ENCODE peak calls at places on chromosomes 6 and 20, in ten cellular contexts. N is endothelial cell of umbilical vein, E is HCT116, K is HepG2, B is WTC11, I is SK-N-SH, F is K562, W is GM12878, A is H1, T is A549. X is an unnamed sample.
A peak's percentile ranks its signal among the peaks of the same experiment; 100 is the strongest.

GRCh38 chr20:3766832-3767433 is 620 bp downstream of the ADISSP start:
- DNase-seq in N (no peak), E (no peak), K (no peak), B (no peak), I (no peak), F (peak; percentile 41), W (no peak), A (no peak), T (no peak), X (peak; percentile 36)

GRCh38 chr6:11497881-11498280 is 39.7 kb upstream of the TMEM170B start:
- DNase-seq in N (no peak), E (no peak), K (no peak), B (no peak), I (no peak), F (no peak), W (no peak), A (no peak), T (no peak), X (no peak)

GRCh38 chr20:47681977-47682812 is 103.1 kb downstream of the SULF2 start:
- DNase-seq in N (peak; percentile 54), E (no peak), K (peak; percentile 81), B (no peak), I (no peak), F (no peak), W (no peak), A (no peak), T (peak; percentile 43), X (no peak)

GRCh38 chr6:139923964-139924475 is 549.6 kb upstream of the CITED2 start:
- DNase-seq in N (no peak), E (no peak), K (no peak), B (no peak), I (no peak), F (no peak), W (no peak), A (no peak), T (no peak), X (no peak)

GRCh38 chr6:144659202-144659731 is 374.1 kb downstream of the UTRN start:
- DNase-seq in N (peak; percentile 25), E (no peak), K (peak; percentile 42), B (peak; percentile 39), I (peak; percentile 45), F (no peak), W (no peak), A (no peak), T (no peak), X (peak; percentile 73)

GRCh38 chr20:59939052-59939878 is 840 bp downstream of the PPP1R3D start:
- DNase-seq in N (no peak), E (no peak), K (no peak), B (peak; percentile 43), I (no peak), F (peak; percentile 30), W (no peak), A (peak; percentile 61), T (no peak), X (no peak)

GRCh38 chr6:6856538-6857523 is 250.9 kb upstream of the RREB1 start:
- DNase-seq in N (no peak), E (no peak), K (no peak), B (peak; percentile 38), I (peak; percentile 45), F (no peak), W (peak; percentile 71), A (peak; percentile 55), T (peak; percentile 33), X (peak; percentile 76)

GRCh38 chr6:11384531-11385309 is 152.3 kb upstream of the NEDD9 start:
- DNase-seq in N (no peak), E (no peak), K (no peak), B (no peak), I (no peak), F (no peak), W (no peak), A (no peak), T (no peak), X (no peak)

GRCh38 chr6:99341862-99342455 is 7.5 kb downstream of the FAXC start:
- DNase-seq in N (no peak), E (no peak), K (no peak), B (no peak), I (no peak), F (no peak), W (no peak), A (no peak), T (no peak), X (no peak)

GRCh38 chr6:155126727-155127439 is 131.8 kb downstream of the TIAM2 start:
- DNase-seq in N (peak; percentile 78), E (peak; percentile 93), K (peak; percentile 93), B (no peak), I (no peak), F (no peak), W (no peak), A (no peak), T (peak; percentile 72), X (peak; percentile 46)

GRCh38 chr6:628772-629171 is 28.1 kb downstream of the HUS1B start:
- DNase-seq in N (no peak), E (no peak), K (no peak), B (no peak), I (no peak), F (no peak), W (peak; percentile 5), A (no peak), T (no peak), X (no peak)

GRCh38 chr6:132063738-132064137 is 112.6 kb upstream of the CCN2 start:
- DNase-seq in N (peak; percentile 98), E (peak; percentile 80), K (peak; percentile 55), B (no peak), I (no peak), F (no peak), W (no peak), A (no peak), T (peak; percentile 73), X (no peak)

GRCh38 chr20:59047938-59048680 is 5.5 kb upstream of the PRELID3B start:
- DNase-seq in N (no peak), E (no peak), K (peak; percentile 67), B (no peak), I (no peak), F (no peak), W (no peak), A (no peak), T (peak; percentile 74), X (no peak)

GRCh38 chr6:51450248-51450957 is 631.7 kb downstream of the TFAP2B start:
- DNase-seq in N (no peak), E (no peak), K (no peak), B (no peak), I (no peak), F (no peak), W (peak; percentile 15), A (no peak), T (no peak), X (no peak)

GRCh38 chr6:79949235-79949634 is 1.9 kb upstream of the ELOVL4 start:
- DNase-seq in N (peak; percentile 53), E (peak; percentile 85), K (peak; percentile 79), B (peak; percentile 72), I (peak; percentile 49), F (peak; percentile 27), W (peak; percentile 7), A (peak; percentile 72), T (peak; percentile 85), X (peak; percentile 85)

GRCh38 chr6:126066068-126067048 is 80.0 kb downstream of the TRMT11 start:
- DNase-seq in N (no peak), E (no peak), K (no peak), B (no peak), I (no peak), F (no peak), W (no peak), A (no peak), T (no peak), X (no peak)

GRCh38 chr6:169970306-169970988 is 219.0 kb downstream of the ERMARD start:
- DNase-seq in N (no peak), E (no peak), K (no peak), B (no peak), I (peak; percentile 44), F (no peak), W (no peak), A (peak; percentile 43), T (no peak), X (no peak)
- TF ChIP-seq MAX in N (no peak), E (no peak), K (no peak), B (no peak), I (no peak), F (no peak), W (no peak), A (no peak), T (no peak), X (no peak)

DNA sequence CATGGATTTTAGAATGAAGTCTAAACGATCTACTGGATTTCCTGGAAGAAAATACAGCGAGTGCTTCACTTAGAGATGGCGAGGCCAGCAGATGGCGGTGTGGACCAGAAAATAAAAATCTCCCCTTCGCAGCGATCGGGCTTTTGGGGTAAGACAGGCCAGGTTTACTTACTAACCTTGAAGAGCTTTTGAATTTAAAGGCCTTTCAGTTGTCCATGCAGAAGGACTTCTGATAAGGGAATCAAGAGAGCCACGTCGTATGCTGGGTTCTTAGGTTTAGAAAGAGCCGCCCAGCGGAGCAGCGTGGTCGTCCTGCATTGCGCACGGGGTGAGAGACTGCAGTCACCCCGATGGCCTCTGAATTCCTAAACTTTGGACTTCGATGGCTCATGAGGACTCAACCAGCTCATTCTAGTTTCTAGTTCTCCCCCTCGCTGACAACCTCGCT is 125.2 kb upstream of the RALGAPA2 start:
- DNase-seq in N (peak; percentile 59), E (peak; percentile 38), K (peak; percentile 60), B (peak; percentile 68), I (peak; percentile 63), F (peak; percentile 30), W (no peak), A (peak; percentile 78), T (peak; percentile 59), X (peak; percentile 76)
- TF ChIP-seq CTCF in N (peak; percentile 64), E (peak; percentile 66), K (peak; percentile 91), B (peak; percentile 67), I (peak; percentile 77), F (peak; percentile 66), W (peak; percentile 45), A (peak; percentile 72), T (peak; percentile 85), X (peak; percentile 80)

DNA sequence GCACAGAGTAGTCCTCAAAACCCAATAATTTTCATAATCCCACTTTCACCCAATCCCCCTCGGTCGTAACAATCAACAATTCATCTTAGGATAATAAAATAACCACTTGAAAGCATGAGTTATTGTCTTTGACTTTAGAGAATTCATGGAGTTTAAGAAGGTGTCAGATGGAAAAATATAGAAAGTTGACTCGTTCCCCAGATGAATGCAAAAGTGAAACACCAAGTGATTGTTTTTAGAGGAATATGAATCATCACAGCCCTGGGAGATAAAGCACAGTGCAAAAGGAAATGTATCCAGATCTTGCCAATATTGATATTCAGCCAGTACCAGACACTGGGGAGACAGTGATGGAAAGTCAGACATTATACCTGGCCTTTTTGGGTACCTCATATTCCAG is 860.5 kb downstream of the DHX35 start:
- DNase-seq in N (peak; percentile 70), E (no peak), K (no peak), B (no peak), I (no peak), F (no peak), W (no peak), A (no peak), T (no peak), X (no peak)
- TF ChIP-seq MAX in N (no peak), E (no peak), K (no peak), B (no peak), I (no peak), F (no peak), W (no peak), A (no peak), T (no peak), X (no peak)

GRCh38 chr6:95654176-95654575 is 76.8 kb downstream of the MANEA start:
- DNase-seq in N (no peak), E (no peak), K (no peak), B (no peak), I (no peak), F (no peak), W (no peak), A (no peak), T (no peak), X (no peak)

GRCh38 chr6:95649451-95649850 is 72.1 kb downstream of the MANEA start:
- DNase-seq in N (no peak), E (no peak), K (no peak), B (no peak), I (no peak), F (no peak), W (no peak), A (no peak), T (no peak), X (no peak)

GRCh38 chr6:95648636-95649035 is 71.3 kb downstream of the MANEA start:
- DNase-seq in N (no peak), E (no peak), K (peak; percentile 46), B (peak; percentile 17), I (no peak), F (no peak), W (no peak), A (no peak), T (no peak), X (peak; percentile 11)
- TF ChIP-seq CTCF in N (no peak), E (no peak), K (peak; percentile 74), B (no peak), I (no peak), F (no peak), W (peak; percentile 18), A (peak; percentile 54), T (no peak), X (no peak)

X was measured in NB4.